ENCODE peak calls at places on chromosomes 1 and 21, in nine cellular contexts. C, A, B, L, M, D, N, K and Y are unnamed samples.

GRCh38 chr1:2386636-2387611 is 4.4 kb downstream of the MORN1 start:
- DNase-seq in C (no peak), A (no peak), B (no peak), L (no peak), M (no peak), D (no peak), N (no peak), K (no peak), Y (no peak)

GRCh38 chr1:227357229-227358078 is 39.2 kb upstream of the CDC42BPA start:
- DNase-seq in C (peak), A (peak), B (peak), L (no peak), M (peak), D (no peak), N (peak), K (no peak), Y (no peak)

GRCh38 chr1:4676258-4676657 is 21.8 kb downstream of the AJAP1 start:
- DNase-seq in C (no peak), A (no peak), B (no peak), L (no peak), M (no peak), D (no peak), N (no peak), K (no peak), Y (no peak)

GRCh38 chr1:81760487-81761097 is 40.1 kb upstream of the ADGRL2 start:
- DNase-seq in C (peak), A (no peak), B (peak), L (no peak), M (peak), D (no peak), N (peak), K (no peak), Y (no peak)

GRCh38 chr1:17632106-17632505 is 92.6 kb downstream of the ARHGEF10L start:
- DNase-seq in C (no peak), A (no peak), B (no peak), L (no peak), M (no peak), D (no peak), N (no peak), K (no peak), Y (no peak)

GRCh38 chr1:163361123-163361934 is 39.6 kb downstream of the NUF2 start:
- DNase-seq in C (peak), A (no peak), B (peak), L (no peak), M (no peak), D (peak), N (no peak), K (no peak), Y (peak)

GRCh38 chr21:17451364-17451869 is 61.4 kb upstream of the CXADR start:
- DNase-seq in C (peak), A (peak), B (peak), L (no peak), M (peak), D (no peak), N (peak), K (no peak), Y (no peak)

GRCh38 chr1:8155528-8156186 is 129.5 kb upstream of the ERRFI1 start:
- DNase-seq in C (peak), A (no peak), B (peak), L (no peak), M (peak), D (no peak), N (peak), K (no peak), Y (no peak)

GRCh38 chr1:235325139-235325538 is 2.8 kb downstream of the ARID4B start:
- DNase-seq in C (no peak), A (no peak), B (no peak), L (no peak), M (no peak), D (no peak), N (no peak), K (no peak), Y (no peak)

GRCh38 chr1:8303141-8303540 is 14.8 kb upstream of the SLC45A1 start:
- DNase-seq in C (peak), A (peak), B (no peak), L (no peak), M (peak), D (no peak), N (peak), K (no peak), Y (no peak)